ENCODE peak calls at places on chromosomes 7 and 10, in eight cellular contexts. G is fibroblast of lung, U is heart left ventricle, L is omental fat pad, S is SK-N-SH, I is mucosa of descending colon, Z is Caco-2, X is tibial nerve. V is an unnamed sample.

GRCh38 chr10:71269301-71270288 is 49.5 kb upstream of the SLC29A3 start:
- DNase-seq in G (peak), U (peak), L (no peak), S (no peak), I (no peak), Z (no peak), X (no peak), V (no peak)

GRCh38 chr10:84160663-84161362 is 12.8 kb upstream of the GPR15LG start:
- DNase-seq in G (no peak), U (no peak), L (no peak), S (no peak), I (no peak), Z (no peak), X (no peak), V (no peak)

GRCh38 chr10:47143072-47143471 is 156.9 kb upstream of the GDF10 start:
- DNase-seq in G (no peak), U (no peak), L (no peak), S (no peak), I (no peak), Z (no peak), X (no peak), V (no peak)

GRCh38 chr7:91541641-91542040 is 277.4 kb downstream of the FZD1 start:
- DNase-seq in G (peak), U (no peak), L (no peak), S (no peak), I (no peak), Z (no peak), X (no peak), V (no peak)

GRCh38 chr10:23530079-23530478 is 91.2 kb downstream of the OTUD1 start:
- DNase-seq in G (peak), U (no peak), L (no peak), S (peak), I (no peak), Z (no peak), X (no peak), V (no peak)

GRCh38 chr10:11119843-11120242 is 102.2 kb downstream of the CELF2 start:
- DNase-seq in G (no peak), U (no peak), L (no peak), S (no peak), I (no peak), Z (no peak), X (no peak), V (no peak)

GRCh38 chr10:133018491-133018890 is 69.2 kb upstream of the ADGRA1 start:
- DNase-seq in G (no peak), U (peak), L (no peak), S (no peak), I (no peak), Z (no peak), X (no peak), V (no peak)

GRCh38 chr10:77636967-77637473 is 588 bp downstream of the KCNMA1 start:
- DNase-seq in G (peak), U (no peak), L (no peak), S (peak), I (no peak), Z (no peak), X (no peak), V (no peak)

GRCh38 chr7:79361214-79361613 is 92.3 kb downstream of the MAGI2 start:
- DNase-seq in G (no peak), U (no peak), L (no peak), S (no peak), I (no peak), Z (peak), X (no peak), V (no peak)

GRCh38 chr10:5045095-5045494 is 41.4 kb upstream of the AKR1C2 start:
- DNase-seq in G (no peak), U (no peak), L (no peak), S (no peak), I (no peak), Z (no peak), X (no peak), V (no peak)

GRCh38 chr10:76509501-76509900 is 1078.1 kb downstream of the LRMDA start:
- DNase-seq in G (peak), U (no peak), L (no peak), S (no peak), I (no peak), Z (no peak), X (no peak), V (no peak)

GRCh38 chr7:121160150-121161008 is 168.4 kb upstream of the WNT16 start:
- DNase-seq in G (no peak), U (no peak), L (no peak), S (no peak), I (no peak), Z (no peak), X (no peak), V (no peak)

GRCh38 chr7:138924551-138925225 is 56.5 kb downstream of the KIAA1549 start:
- DNase-seq in G (no peak), U (no peak), L (no peak), S (peak), I (no peak), Z (no peak), X (no peak), V (no peak)

DNA sequence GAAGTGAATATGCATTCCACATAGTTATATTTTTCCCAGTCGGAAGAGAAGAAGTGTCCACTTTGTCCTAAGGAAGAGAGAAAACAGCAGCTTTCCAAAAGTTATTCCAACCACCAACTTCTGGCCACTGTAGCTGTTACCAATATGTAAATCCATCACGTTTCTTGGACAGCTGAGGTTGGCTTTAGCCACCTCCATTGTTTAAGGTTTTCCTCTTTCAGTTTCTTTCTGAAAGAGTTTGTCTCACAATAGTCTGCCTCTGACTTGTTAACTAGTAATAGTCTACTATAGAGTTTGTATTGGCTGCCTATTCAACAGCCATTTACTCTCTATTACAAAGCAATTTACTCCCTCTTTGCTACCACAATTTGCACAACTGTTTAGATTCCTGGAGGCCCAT is 457.6 kb upstream of the LRRN3 start:
- DNase-seq in G (no peak), U (no peak), L (no peak), S (no peak), I (no peak), Z (no peak), X (no peak), V (no peak)
- TF ChIP-seq CTCF in G (no peak), U (no peak), L (no peak), S (no peak), I (no peak), Z (no peak), X (no peak), V (no peak)

GRCh38 chr10:118638680-118639079 is 43.2 kb upstream of the PRLHR start:
- DNase-seq in G (no peak), U (no peak), L (no peak), S (no peak), I (no peak), Z (no peak), X (no peak), V (no peak)
- TF ChIP-seq CTCF in G (no peak), U (no peak), L (no peak), S (no peak), I (no peak), Z (no peak), X (no peak), V (no peak)

GRCh38 chr7:35971133-35971995 is 170.5 kb downstream of the SEPTIN7 start:
- DNase-seq in G (no peak), U (no peak), L (no peak), S (peak), I (no peak), Z (no peak), X (no peak), V (peak)
- TF ChIP-seq CTCF in G (no peak), U (peak), L (no peak), S (no peak), I (no peak), Z (no peak), X (no peak), V (peak)

DNA sequence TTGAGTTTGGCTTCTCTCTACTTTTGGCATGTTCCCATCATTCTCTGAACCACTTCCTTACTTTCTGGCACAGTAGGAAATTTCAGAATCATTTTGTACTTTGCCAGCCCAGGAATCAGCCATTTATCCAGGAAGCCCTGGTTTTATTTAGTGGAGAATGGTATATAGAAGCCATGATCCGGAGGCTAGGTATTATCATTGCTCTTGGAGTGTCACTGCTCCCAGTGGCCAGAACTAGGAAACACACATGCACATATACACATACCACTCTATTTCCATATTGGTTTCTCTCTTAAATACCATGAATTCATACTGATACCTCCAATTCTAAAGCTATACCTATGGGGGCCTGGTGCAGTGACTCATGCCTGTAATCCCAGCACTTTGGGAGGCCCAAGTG is 36.3 kb downstream of the SUFU start:
- DNase-seq in G (no peak), U (no peak), L (no peak), S (peak), I (no peak), Z (no peak), X (no peak), V (peak)
- TF ChIP-seq CTCF in G (peak), U (peak), L (no peak), S (peak), I (no peak), Z (peak), X (no peak), V (peak)

GRCh38 chr7:11552676-11553075 is 279.3 kb downstream of the THSD7A start:
- DNase-seq in G (no peak), U (no peak), L (no peak), S (no peak), I (no peak), Z (no peak), X (no peak), V (no peak)

GRCh38 chr7:11557627-11558026 is 274.4 kb downstream of the THSD7A start:
- DNase-seq in G (peak), U (no peak), L (no peak), S (no peak), I (no peak), Z (peak), X (no peak), V (peak)
- TF ChIP-seq CTCF in G (peak), U (no peak), L (no peak), S (peak), I (no peak), Z (peak), X (no peak), V (no peak)

DNA sequence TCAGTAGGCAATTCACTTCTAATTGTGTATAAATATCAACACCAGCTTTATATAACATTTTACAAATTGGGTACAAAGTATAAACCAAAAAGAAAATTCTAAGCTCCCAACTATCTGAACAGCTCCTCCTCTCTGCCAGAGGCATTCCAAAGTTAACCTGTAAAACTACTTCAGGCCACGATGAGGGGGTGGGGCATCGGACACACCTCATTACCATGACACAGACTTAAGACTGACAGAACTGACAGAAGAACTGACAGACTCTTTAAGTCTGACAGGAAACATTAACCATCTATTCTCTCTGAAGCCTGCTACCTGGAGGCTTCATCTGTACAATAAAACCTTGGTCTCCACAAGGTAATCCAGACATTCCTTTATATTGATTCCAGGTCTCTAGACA is 12.3 kb downstream of the ESYT2 start:
- DNase-seq in G (no peak), U (no peak), L (no peak), S (no peak), I (peak), Z (peak), X (no peak), V (no peak)
- TF ChIP-seq CTCF in G (no peak), U (no peak), L (no peak), S (no peak), I (no peak), Z (no peak), X (no peak), V (no peak)

GRCh38 chr10:31759124-31759798 is 169.4 kb downstream of the ARHGAP12 start:
- DNase-seq in G (no peak), U (peak), L (peak), S (peak), I (peak), Z (peak), X (no peak), V (peak)
- TF ChIP-seq CTCF in G (no peak), U (no peak), L (no peak), S (no peak), I (no peak), Z (no peak), X (no peak), V (no peak)